ENCODE peak calls at places on chromosomes 12 and 14, in six cellular contexts. N, K, W, A, Z and C are unnamed samples.

GRCh38 chr12:85866929-85867776 is 6.9 kb upstream of the NTS start:
- DNase-seq in N (peak), K (peak), W (peak), A (peak), Z (no peak), C (peak)

GRCh38 chr14:100012928-100013327 is 52.3 kb upstream of the EVL start:
- DNase-seq in N (no peak), K (no peak), W (no peak), A (no peak), Z (no peak), C (no peak)

GRCh38 chr12:99658950-99659349 is 11.4 kb downstream of the GARIN6 start:
- DNase-seq in N (no peak), K (no peak), W (no peak), A (peak), Z (no peak), C (no peak)

GRCh38 chr12:14975451-14975850 is 2.6 kb downstream of the PDE6H start:
- DNase-seq in N (no peak), K (no peak), W (no peak), A (no peak), Z (no peak), C (no peak)

GRCh38 chr14:29442720-29443119 is 484.9 kb downstream of the PRKD1 start:
- DNase-seq in N (no peak), K (peak), W (no peak), A (peak), Z (no peak), C (no peak)

GRCh38 chr14:54730156-54730961 is 163.4 kb downstream of the SAMD4A start:
- DNase-seq in N (peak), K (peak), W (no peak), A (peak), Z (no peak), C (peak)

GRCh38 chr14:104603623-104604401 is 760 bp downstream of the TMEM179 start:
- DNase-seq in N (no peak), K (no peak), W (no peak), A (no peak), Z (no peak), C (no peak)

GRCh38 chr14:71497645-71498086 is 434.6 kb upstream of the RGS6 start:
- DNase-seq in N (no peak), K (peak), W (no peak), A (peak), Z (no peak), C (no peak)

GRCh38 chr12:67649165-67650126 is 901 bp downstream of the DYRK2 start:
- DNase-seq in N (peak), K (no peak), W (peak), A (no peak), Z (peak), C (no peak)

GRCh38 chr12:9869307-9870161 is at the start of gene CLEC2B:
- DNase-seq in N (peak), K (peak), W (no peak), A (peak), Z (no peak), C (peak)

GRCh38 chr12:107511292-107511691 is 174.3 kb upstream of the PWP1 start:
- DNase-seq in N (no peak), K (peak), W (no peak), A (peak), Z (no peak), C (no peak)

GRCh38 chr12:8996682-8997405 is 7.5 kb downstream of the KLRG1 start:
- DNase-seq in N (no peak), K (peak), W (no peak), A (peak), Z (no peak), C (no peak)

GRCh38 chr12:23640754-23641153 is 308.7 kb downstream of the SOX5 start:
- DNase-seq in N (no peak), K (no peak), W (peak), A (no peak), Z (no peak), C (no peak)

GRCh38 chr14:24093901-24094838 is at the start of gene PCK2:
- DNase-seq in N (peak), K (peak), W (peak), A (peak), Z (peak), C (peak)

GRCh38 chr12:93741741-93742085 is 64.5 kb downstream of the CRADD start:
- DNase-seq in N (no peak), K (no peak), W (no peak), A (no peak), Z (no peak), C (no peak)

GRCh38 chr12:52685406-52685890 is 5.2 kb upstream of the KRT1 start:
- DNase-seq in N (no peak), K (no peak), W (no peak), A (no peak), Z (no peak), C (no peak)

GRCh38 chr14:100767003-100767787 is 40.5 kb downstream of the DLK1 start:
- DNase-seq in N (no peak), K (no peak), W (no peak), A (no peak), Z (peak), C (no peak)

GRCh38 chr12:7131502-7131866 is 1.3 kb downstream of the CLSTN3 start:
- DNase-seq in N (no peak), K (no peak), W (no peak), A (no peak), Z (no peak), C (no peak)

GRCh38 chr12:23950011-23950774 is 723 bp upstream of the SOX5 start:
- DNase-seq in N (no peak), K (peak), W (peak), A (no peak), Z (peak), C (no peak)

GRCh38 chr12:116278259-116278595 is 734 bp upstream of the MED13L start:
- DNase-seq in N (no peak), K (no peak), W (no peak), A (no peak), Z (no peak), C (no peak)

GRCh38 chr14:61928300-61928699 is 166.1 kb downstream of the SNAPC1 start:
- DNase-seq in N (no peak), K (no peak), W (no peak), A (no peak), Z (no peak), C (no peak)

GRCh38 chr14:100740196-100740825 is 13.6 kb downstream of the DLK1 start:
- DNase-seq in N (no peak), K (no peak), W (no peak), A (no peak), Z (peak), C (no peak)

GRCh38 chr14:50383618-50384225 is 13.0 kb downstream of the CDKL1 start:
- DNase-seq in N (no peak), K (no peak), W (peak), A (no peak), Z (no peak), C (no peak)

GRCh38 chr12:44842669-44843068 is 33.4 kb downstream of the NELL2 start:
- DNase-seq in N (no peak), K (no peak), W (no peak), A (no peak), Z (no peak), C (no peak)

GRCh38 chr12:102976609-102977280 is 19.3 kb downstream of the ASCL1 start:
- DNase-seq in N (no peak), K (no peak), W (no peak), A (no peak), Z (no peak), C (no peak)

GRCh38 chr12:104533134-104533533 is 76.4 kb downstream of the CHST11 start:
- DNase-seq in N (no peak), K (no peak), W (no peak), A (peak), Z (no peak), C (no peak)

GRCh38 chr12:59452259-59452658 is 143.6 kb upstream of the SLC16A7 start:
- DNase-seq in N (no peak), K (peak), W (no peak), A (no peak), Z (no peak), C (peak)

GRCh38 chr12:13530966-13531365 is 334.4 kb downstream of the EMP1 start:
- DNase-seq in N (no peak), K (no peak), W (peak), A (no peak), Z (peak), C (no peak)

GRCh38 chr12:6372403-6373003 is 2.9 kb downstream of the SCNN1A start:
- DNase-seq in N (no peak), K (peak), W (peak), A (peak), Z (peak), C (peak)

GRCh38 chr12:65335021-65335714 is 56.7 kb downstream of the MSRB3 start:
- DNase-seq in N (no peak), K (peak), W (no peak), A (peak), Z (no peak), C (peak)
- TF ChIP-seq CTCF in N (no peak), K (no peak), W (no peak), A (no peak), Z (no peak), C (no peak)

GRCh38 chr14:92793709-92794546 is at the start of gene GOLGA5:
- DNase-seq in N (peak), K (peak), W (peak), A (peak), Z (peak), C (peak)
- TF ChIP-seq CTCF in N (no peak), K (no peak), W (no peak), A (no peak), Z (peak), C (no peak)

GRCh38 chr12:131045705-131046460 is 92.2 kb downstream of the ADGRD1 start:
- DNase-seq in N (no peak), K (no peak), W (no peak), A (no peak), Z (peak), C (no peak)

GRCh38 chr12:131047789-131048610 is 94.3 kb downstream of the ADGRD1 start:
- DNase-seq in N (no peak), K (no peak), W (peak), A (no peak), Z (peak), C (no peak)

GRCh38 chr12:131048611-131048990 is 94.9 kb downstream of the ADGRD1 start:
- DNase-seq in N (no peak), K (no peak), W (no peak), A (no peak), Z (no peak), C (no peak)

GRCh38 chr12:131049002-131049401 is 95.3 kb downstream of the ADGRD1 start:
- DNase-seq in N (no peak), K (no peak), W (no peak), A (no peak), Z (peak), C (no peak)

DNA sequence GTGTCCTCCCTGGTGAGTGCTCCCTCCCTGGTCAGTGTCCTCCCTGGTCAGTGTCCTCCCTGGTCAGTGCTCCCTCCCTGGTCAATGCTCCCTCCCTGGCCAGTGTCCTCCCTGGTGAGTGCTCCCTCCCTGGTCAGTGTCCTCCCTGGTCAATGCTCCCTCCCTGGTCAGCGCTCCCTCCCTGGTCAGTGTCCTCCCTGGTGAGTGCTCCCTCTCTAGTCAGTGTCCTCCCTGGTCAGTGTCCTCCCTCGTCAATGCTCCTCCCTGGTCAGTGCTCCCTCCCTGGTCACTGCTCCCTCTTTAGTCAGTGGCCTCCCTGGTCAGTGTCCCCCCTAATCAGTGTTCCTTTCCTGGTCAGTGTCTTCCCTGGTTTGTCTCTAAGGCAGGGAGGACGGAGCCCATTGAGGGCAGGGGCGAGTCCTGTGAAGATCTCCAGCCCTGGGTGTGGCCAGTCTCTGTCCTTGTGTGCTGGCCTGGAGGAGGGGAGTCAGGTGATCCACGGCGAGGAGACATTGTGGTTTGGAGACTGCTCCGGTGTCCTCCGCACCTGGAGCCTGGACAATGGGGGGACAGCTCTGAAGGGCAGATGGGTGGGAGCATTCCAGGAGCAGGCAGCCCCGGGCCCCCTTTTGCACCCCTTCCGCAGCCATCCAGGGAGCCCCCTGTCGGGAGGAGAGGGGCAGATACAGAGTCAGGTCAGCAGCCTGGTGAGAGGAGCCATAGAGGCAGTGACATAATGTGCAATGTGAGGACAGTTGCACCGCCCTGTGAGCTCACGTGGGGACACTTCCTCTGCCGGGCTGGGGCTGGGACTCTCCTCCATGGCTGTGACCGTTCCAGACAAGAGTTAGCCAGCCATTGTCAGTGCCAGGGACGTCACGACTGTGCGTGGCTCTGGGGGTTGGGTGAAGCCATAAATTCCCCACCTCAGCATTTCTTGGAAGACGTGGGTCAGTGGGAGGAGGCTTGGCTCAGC is 93.4 kb downstream of the ADGRD1 start:
- DNase-seq in N (no peak), K (no peak), W (no peak), A (no peak), Z (peak), C (no peak)
- TF ChIP-seq CTCF in N (no peak), K (no peak), W (no peak), A (no peak), Z (no peak), C (no peak)

GRCh38 chr14:60723218-60724079 is 702 bp downstream of the SIX4 start:
- DNase-seq in N (peak), K (peak), W (peak), A (no peak), Z (peak), C (no peak)
- TF ChIP-seq CTCF in N (no peak), K (no peak), W (no peak), A (no peak), Z (no peak), C (no peak)

GRCh38 chr12:39807043-39807442 is 187.4 kb upstream of the ABCD2 start:
- DNase-seq in N (no peak), K (no peak), W (peak), A (no peak), Z (no peak), C (no peak)
- TF ChIP-seq CTCF in N (no peak), K (no peak), W (peak), A (peak), Z (peak), C (no peak)